ENCODE peak calls at places on chromosomes 13 and 19, in five cellular contexts. One of them, this sample, is unnamed.

GRCh38 chr13:41581884-41582547 is 124.7 kb downstream of the RGCC start:
- DNase-seq in esophagus squamous epithelium: no peak
- DNase-seq in prostate gland: no peak
- DNase-seq in psoas muscle: no peak
- DNase-seq in DND-41: no peak
- DNase-seq in this sample: peak; percentile 55

GRCh38 chr19:41437944-41438574 is 1.7 kb downstream of the DMAC2 start:
- DNase-seq in esophagus squamous epithelium: no peak
- DNase-seq in prostate gland: no peak
- DNase-seq in psoas muscle: no peak
- DNase-seq in DND-41: no peak
- DNase-seq in this sample: no peak

GRCh38 chr13:66558511-66558910 is 671.6 kb downstream of the PCDH9 start:
- DNase-seq in esophagus squamous epithelium: no peak
- DNase-seq in prostate gland: no peak
- DNase-seq in psoas muscle: no peak
- DNase-seq in DND-41: no peak
- DNase-seq in this sample: peak; percentile 32

GRCh38 chr13:37216340-37216739 is 110.9 kb upstream of the CSNK1A1L start:
- DNase-seq in esophagus squamous epithelium: no peak
- DNase-seq in psoas muscle: no peak
- DNase-seq in DND-41: no peak
- DNase-seq in prostate gland: no peak
- DNase-seq in this sample: no peak

GRCh38 chr19:35162471-35163326 is 8.2 kb downstream of the FXYD5 start:
- DNase-seq in prostate gland: no peak
- DNase-seq in DND-41: no peak
- DNase-seq in psoas muscle: no peak
- DNase-seq in esophagus squamous epithelium: no peak
- DNase-seq in this sample: no peak

GRCh38 chr19:662962-663681 is at the start of gene RNF126:
- DNase-seq in prostate gland: peak; percentile 88
- DNase-seq in esophagus squamous epithelium: peak; percentile 46
- DNase-seq in psoas muscle: peak; percentile 96
- DNase-seq in DND-41: peak; percentile 94
- DNase-seq in this sample: peak; percentile 98

GRCh38 chr19:49216076-49216475 is 58.5 kb downstream of the TRPM4 start:
- DNase-seq in prostate gland: no peak
- DNase-seq in psoas muscle: no peak
- DNase-seq in DND-41: no peak
- DNase-seq in esophagus squamous epithelium: no peak
- DNase-seq in this sample: no peak

GRCh38 chr19:14118165-14119051 is 846 bp upstream of the PRKACA start:
- DNase-seq in esophagus squamous epithelium: peak; percentile 24
- DNase-seq in prostate gland: peak; percentile 75
- DNase-seq in DND-41: peak; percentile 57
- DNase-seq in psoas muscle: peak; percentile 93
- DNase-seq in this sample: peak; percentile 92

GRCh38 chr19:23415561-23416191 is 20.4 kb upstream of the ZNF91 start:
- DNase-seq in prostate gland: no peak
- DNase-seq in esophagus squamous epithelium: no peak
- DNase-seq in psoas muscle: no peak
- DNase-seq in DND-41: no peak
- DNase-seq in this sample: peak; percentile 52

GRCh38 chr13:51805925-51806324 is 2.0 kb upstream of the DHRS12 start:
- DNase-seq in esophagus squamous epithelium: no peak
- DNase-seq in DND-41: no peak
- DNase-seq in prostate gland: no peak
- DNase-seq in psoas muscle: no peak
- DNase-seq in this sample: no peak

GRCh38 chr13:113566227-113566561 is 18.4 kb upstream of the TFDP1 start:
- DNase-seq in DND-41: no peak
- DNase-seq in prostate gland: no peak
- DNase-seq in psoas muscle: no peak
- DNase-seq in esophagus squamous epithelium: no peak
- DNase-seq in this sample: no peak

GRCh38 chr13:73057284-73058025 is 1.4 kb upstream of the KLF5 start:
- DNase-seq in esophagus squamous epithelium: no peak
- DNase-seq in prostate gland: no peak
- DNase-seq in psoas muscle: no peak
- DNase-seq in DND-41: no peak
- DNase-seq in this sample: no peak
- H3K27ac ChIP-seq in esophagus squamous epithelium: peak overlapping the region; percentile 95
- H3K27ac ChIP-seq in prostate gland: no peak overlapping the region
- H3K27ac ChIP-seq in psoas muscle: no peak overlapping the region
- H3K27ac ChIP-seq in DND-41: no peak overlapping the region
- H3K27ac ChIP-seq in this sample: no peak overlapping the region

DNA sequence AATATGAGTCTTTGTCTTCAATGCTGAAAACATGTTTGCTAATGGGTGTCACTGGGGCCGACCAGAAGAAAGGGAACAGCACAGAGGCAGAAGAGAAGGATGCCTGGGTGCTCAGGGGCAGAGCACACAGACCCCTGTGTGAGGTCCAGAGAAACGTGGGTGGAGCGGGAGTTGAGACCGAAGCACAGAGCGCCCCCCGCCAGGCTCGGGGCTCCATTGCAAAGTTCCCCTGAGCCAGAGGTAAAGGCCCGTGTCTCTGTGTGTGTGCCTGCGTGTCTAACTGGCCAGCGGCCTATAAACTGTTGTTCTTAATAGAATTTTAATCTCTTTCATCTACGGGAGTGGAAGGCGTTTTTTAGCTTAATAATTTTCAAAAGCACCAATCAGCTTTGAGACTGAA is 343.1 kb downstream of the TEX29 start:
- DNase-seq in prostate gland: no peak
- DNase-seq in DND-41: no peak
- DNase-seq in psoas muscle: no peak
- DNase-seq in esophagus squamous epithelium: no peak
- DNase-seq in this sample: no peak
- H3K27me3 ChIP-seq in prostate gland: no peaks in the 10 kb centered on the region
- H3K27me3 ChIP-seq in DND-41: no peaks in the 10 kb centered on the region
- H3K27me3 ChIP-seq in psoas muscle: no peaks in the 10 kb centered on the region
- H3K27me3 ChIP-seq in esophagus squamous epithelium: no peaks in the 10 kb centered on the region
- H3K27me3 ChIP-seq in this sample: no peaks in the 10 kb centered on the region

GRCh38 chr13:74289130-74289529 is 154.9 kb upstream of the KLF12 start:
- DNase-seq in psoas muscle: no peak
- DNase-seq in prostate gland: no peak
- DNase-seq in esophagus squamous epithelium: no peak
- DNase-seq in DND-41: no peak
- DNase-seq in this sample: no peak

GRCh38 chr13:74290324-74290773 is 156.1 kb upstream of the KLF12 start:
- DNase-seq in DND-41: no peak
- DNase-seq in prostate gland: peak; percentile 38
- DNase-seq in esophagus squamous epithelium: no peak
- DNase-seq in psoas muscle: no peak
- DNase-seq in this sample: no peak

GRCh38 chr13:74289861-74290260 is 155.7 kb upstream of the KLF12 start:
- DNase-seq in prostate gland: no peak
- DNase-seq in DND-41: no peak
- DNase-seq in esophagus squamous epithelium: no peak
- DNase-seq in psoas muscle: no peak
- DNase-seq in this sample: no peak

GRCh38 chr13:74287672-74288169 is 153.5 kb upstream of the KLF12 start:
- DNase-seq in DND-41: peak; percentile 86
- DNase-seq in prostate gland: peak; percentile 25
- DNase-seq in esophagus squamous epithelium: peak; percentile 34
- DNase-seq in psoas muscle: peak; percentile 71
- DNase-seq in this sample: peak; percentile 94

DNA sequence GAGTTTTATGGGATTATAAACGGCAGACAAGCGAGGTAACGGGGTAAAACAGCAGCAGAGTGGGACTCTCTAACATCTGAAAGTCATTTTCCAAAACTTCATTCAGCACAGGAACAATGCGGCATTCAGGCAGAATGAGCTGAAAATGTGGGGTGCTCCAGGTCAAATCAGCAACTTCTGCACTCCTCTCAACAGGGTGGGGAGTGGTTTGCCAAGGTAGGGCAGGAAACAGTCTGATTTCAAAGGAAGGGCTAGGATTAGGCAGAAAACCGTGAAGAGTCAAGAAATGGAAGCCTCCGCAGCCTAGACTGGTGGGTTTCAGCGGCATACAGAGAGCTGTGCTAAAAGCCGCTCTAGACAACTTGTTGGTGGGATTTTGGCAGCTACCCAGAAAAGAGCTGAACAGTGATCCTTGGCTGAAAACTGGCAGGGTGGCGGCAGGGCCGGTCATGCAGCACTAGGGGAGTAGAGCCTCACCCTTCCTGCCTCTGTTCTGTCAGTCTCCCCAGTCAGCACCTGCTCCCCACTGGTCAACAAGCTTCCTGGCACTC is 154.2 kb upstream of the KLF12 start:
- DNase-seq in prostate gland: peak; percentile 21
- DNase-seq in psoas muscle: peak; percentile 32
- DNase-seq in esophagus squamous epithelium: no peak
- DNase-seq in DND-41: peak; percentile 59
- DNase-seq in this sample: peak; percentile 69
- H3K4me3 ChIP-seq in prostate gland: no peak overlapping the region
- H3K4me3 ChIP-seq in psoas muscle: peak overlapping the region; percentile 40
- H3K4me3 ChIP-seq in esophagus squamous epithelium: peak overlapping the region; percentile 23
- H3K4me3 ChIP-seq in DND-41: peak overlapping the region; percentile 12
- H3K4me3 ChIP-seq in this sample: peak overlapping the region; percentile 39

DNA sequence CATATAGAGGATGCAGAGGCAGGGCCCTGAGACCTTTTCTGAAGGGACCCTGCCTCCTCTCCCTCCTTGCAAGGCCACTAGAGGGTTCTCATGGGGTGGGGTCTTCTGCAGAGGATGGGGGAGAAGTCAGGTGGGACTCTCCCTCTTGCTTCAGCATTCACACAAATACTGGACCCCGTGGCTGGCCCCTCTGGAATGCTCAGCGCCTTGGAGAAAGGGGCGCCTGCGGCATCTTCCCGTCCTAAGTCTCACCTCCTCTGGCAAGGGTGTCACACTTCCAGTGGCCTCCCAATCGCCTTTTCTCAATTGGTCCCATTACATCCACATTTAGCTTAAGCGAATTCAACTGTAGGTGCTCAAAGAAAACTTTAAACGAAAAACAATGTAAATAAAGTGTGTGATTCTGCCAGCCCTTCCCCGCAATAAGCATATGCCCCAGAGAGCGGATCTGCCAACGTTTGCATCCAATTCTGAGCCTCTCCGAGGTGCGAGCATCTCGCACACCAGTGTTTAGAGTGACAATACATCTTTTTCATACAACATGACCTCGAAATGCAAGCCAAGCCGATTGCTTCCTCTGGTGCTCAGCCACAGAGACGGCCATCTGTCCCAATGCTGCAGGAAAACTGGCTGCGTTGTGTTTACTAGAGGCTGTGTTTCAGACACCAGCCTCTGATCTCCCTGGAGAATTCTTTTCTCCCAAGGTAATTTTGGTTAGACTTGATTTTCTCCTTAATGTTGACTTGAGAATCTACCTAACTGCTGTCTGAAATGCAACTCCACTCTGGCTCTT is 69.1 kb upstream of the WASF3 start:
- DNase-seq in esophagus squamous epithelium: no peak
- DNase-seq in prostate gland: no peak
- DNase-seq in DND-41: no peak
- DNase-seq in psoas muscle: no peak
- DNase-seq in this sample: no peak
- H3K27ac ChIP-seq in esophagus squamous epithelium: no peak overlapping the region
- H3K27ac ChIP-seq in prostate gland: no peak overlapping the region
- H3K27ac ChIP-seq in DND-41: no peak overlapping the region
- H3K27ac ChIP-seq in psoas muscle: no peak overlapping the region
- H3K27ac ChIP-seq in this sample: no peak overlapping the region

GRCh38 chr19:7806876-7807275 is 23.1 kb upstream of the EVI5L start:
- DNase-seq in psoas muscle: no peak
- DNase-seq in esophagus squamous epithelium: no peak
- DNase-seq in prostate gland: no peak
- DNase-seq in DND-41: no peak
- DNase-seq in this sample: no peak
- H3K27me3 ChIP-seq in psoas muscle: no peaks in the 10 kb centered on the region
- H3K27me3 ChIP-seq in esophagus squamous epithelium: no peaks in the 10 kb centered on the region
- H3K27me3 ChIP-seq in prostate gland: no peaks in the 10 kb centered on the region
- H3K27me3 ChIP-seq in DND-41: no peaks in the 10 kb centered on the region
- H3K27me3 ChIP-seq in this sample: no peaks in the 10 kb centered on the region

DNA sequence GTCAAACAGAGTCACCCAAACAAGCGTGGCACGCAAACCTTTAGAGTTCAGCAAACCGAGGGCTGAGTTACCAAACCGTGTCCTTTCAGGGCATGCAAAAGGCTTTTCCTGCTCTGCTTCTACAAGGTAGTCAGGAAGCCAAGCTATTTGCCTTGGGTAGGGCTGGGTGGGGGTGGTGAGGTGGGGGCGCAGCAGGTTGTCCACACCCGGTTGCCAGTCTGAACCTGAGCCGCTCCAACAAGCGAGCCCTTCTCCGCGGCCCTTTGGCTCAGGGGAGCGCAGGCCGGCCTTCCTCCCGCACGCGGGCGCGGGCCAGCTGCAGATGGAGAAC is 347 bp upstream of the CLDN10 start:
- DNase-seq in psoas muscle: no peak
- DNase-seq in DND-41: no peak
- DNase-seq in esophagus squamous epithelium: no peak
- DNase-seq in prostate gland: no peak
- DNase-seq in this sample: peak; percentile 11
- H3K4me3 ChIP-seq in psoas muscle: peak overlapping the region; percentile 44
- H3K4me3 ChIP-seq in DND-41: no peak overlapping the region
- H3K4me3 ChIP-seq in esophagus squamous epithelium: peak overlapping the region; percentile 37
- H3K4me3 ChIP-seq in prostate gland: no peak overlapping the region
- H3K4me3 ChIP-seq in this sample: peak overlapping the region; percentile 33

GRCh38 chr19:2453431-2454025 is 3.2 kb downstream of the LMNB2 start:
- DNase-seq in prostate gland: no peak
- DNase-seq in psoas muscle: no peak
- DNase-seq in DND-41: no peak
- DNase-seq in esophagus squamous epithelium: no peak
- DNase-seq in this sample: peak; percentile 40
- H3K27ac ChIP-seq in prostate gland: no peak overlapping the region
- H3K27ac ChIP-seq in psoas muscle: no peak overlapping the region
- H3K27ac ChIP-seq in DND-41: no peak overlapping the region
- H3K27ac ChIP-seq in esophagus squamous epithelium: no peak overlapping the region
- H3K27ac ChIP-seq in this sample: no peak overlapping the region

DNA sequence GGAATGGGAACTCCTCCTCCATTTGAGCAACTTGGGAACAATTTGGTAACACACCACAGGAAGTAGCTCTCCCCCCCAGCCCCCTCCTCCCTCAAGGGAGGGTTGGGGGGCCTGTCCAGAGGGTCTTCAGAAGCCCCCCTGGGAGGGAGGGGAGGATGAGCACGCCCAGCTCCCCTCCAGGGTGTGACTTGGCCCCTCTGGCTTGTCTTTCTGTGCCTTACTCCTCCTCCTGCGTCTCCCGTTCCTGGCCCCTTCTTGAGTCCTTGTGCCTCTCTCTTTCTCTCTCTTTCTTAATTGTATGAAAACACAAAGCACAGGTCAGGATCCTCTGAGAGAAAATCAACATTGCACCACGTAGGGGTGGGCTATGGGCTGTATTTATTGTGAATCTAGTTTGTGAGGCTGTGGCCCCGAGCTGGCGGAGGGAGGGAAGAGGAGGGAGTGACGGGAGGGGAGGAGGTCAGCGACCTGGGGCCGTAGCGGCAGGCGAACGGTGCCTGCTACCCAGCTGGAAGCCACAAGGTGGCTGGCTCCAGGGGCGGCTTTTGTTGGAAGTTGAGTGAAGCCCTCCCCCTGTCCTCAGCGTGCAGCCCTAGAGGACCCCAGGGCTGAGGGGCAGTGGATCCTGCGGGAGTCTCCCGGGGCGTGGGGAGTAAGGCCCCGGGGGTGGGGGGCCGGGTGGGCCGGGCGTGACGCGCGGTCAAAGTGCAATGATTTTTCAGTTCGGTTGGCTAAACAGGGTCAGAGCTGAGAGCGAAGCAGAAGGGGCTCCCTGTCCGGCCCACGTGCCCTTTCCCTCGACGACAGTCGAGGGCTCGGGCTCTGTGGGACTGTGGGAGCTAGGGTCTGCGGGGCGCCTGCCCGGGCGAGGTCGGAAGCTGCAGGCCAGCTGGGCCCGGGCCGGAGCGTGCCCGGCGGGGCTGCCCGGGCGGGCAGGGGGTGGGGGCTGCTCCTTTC is 6.4 kb downstream of the LYL1 start:
- DNase-seq in psoas muscle: no peak
- DNase-seq in prostate gland: no peak
- DNase-seq in DND-41: no peak
- DNase-seq in esophagus squamous epithelium: no peak
- DNase-seq in this sample: peak; percentile 75
- H3K27me3 ChIP-seq in psoas muscle: no peaks in the 10 kb centered on the region
- H3K27me3 ChIP-seq in prostate gland: no peaks in the 10 kb centered on the region
- H3K27me3 ChIP-seq in DND-41: no peaks in the 10 kb centered on the region
- H3K27me3 ChIP-seq in esophagus squamous epithelium: no peaks in the 10 kb centered on the region
- H3K27me3 ChIP-seq in this sample: no peaks in the 10 kb centered on the region

This sample was measured in right cardiac atrium.